ENCODE peak calls at places on chromosomes 1 and 21, in six cellular contexts. G, R, C, J, Z and B are unnamed samples.

GRCh38 chr1:19480282-19480681 is 5.1 kb downstream of the CAPZB start:
- DNase-seq in Z (no peak), J (no peak), R (no peak), G (no peak), C (no peak), B (no peak)

GRCh38 chr1:114032271-114033218 is 53.3 kb downstream of the OLFML3 start:
- DNase-seq in R (no peak), C (no peak), J (no peak), G (peak), Z (peak), B (no peak)

GRCh38 chr1:51636765-51637522 is 20.1 kb downstream of the OSBPL9 start:
- DNase-seq in G (peak), Z (peak), C (no peak), R (peak), J (peak), B (peak)

GRCh38 chr1:205313681-205314308 is 7.8 kb downstream of the NUAK2 start:
- DNase-seq in C (peak), Z (peak), G (peak), R (peak), J (no peak), B (peak)

GRCh38 chr1:115068780-115069179 is 20.5 kb downstream of the TSPAN2 start:
- DNase-seq in Z (no peak), C (no peak), G (no peak), R (no peak), J (no peak), B (no peak)

GRCh38 chr1:238199325-238199724 is 308.6 kb upstream of the ZP4 start:
- DNase-seq in R (no peak), J (no peak), Z (no peak), C (no peak), G (no peak), B (no peak)

GRCh38 chr1:206581571-206581981 is 30.7 kb downstream of the EIF2D start:
- DNase-seq in G (no peak), Z (no peak), C (no peak), J (no peak), R (no peak), B (no peak)

GRCh38 chr1:164137273-164137947 is 421.6 kb upstream of the PBX1 start:
- DNase-seq in C (no peak), G (no peak), Z (no peak), R (no peak), J (no peak), B (no peak)

GRCh38 chr1:209208648-209209047 is 374.9 kb upstream of the CAMK1G start:
- DNase-seq in J (no peak), R (no peak), G (no peak), Z (no peak), C (no peak), B (no peak)

GRCh38 chr1:9900142-9901043 is 9.7 kb downstream of the CTNNBIP1 start:
- DNase-seq in Z (no peak), C (no peak), J (no peak), G (no peak), R (no peak), B (no peak)

GRCh38 chr1:112954059-112954458 is 1.9 kb downstream of the SLC16A1 start:
- DNase-seq in C (no peak), Z (peak), R (no peak), J (no peak), G (no peak), B (no peak)

GRCh38 chr1:201379733-201380242 is 2.3 kb upstream of the TNNT2 start:
- DNase-seq in C (no peak), Z (no peak), J (no peak), G (no peak), R (no peak), B (no peak)

GRCh38 chr1:107748529-107748928 is 216.5 kb downstream of the VAV3 start:
- DNase-seq in C (no peak), J (no peak), R (no peak), Z (peak), G (peak), B (no peak)

GRCh38 chr1:234768171-234768568 is 158.2 kb upstream of the IRF2BP2 start:
- DNase-seq in R (no peak), C (no peak), J (no peak), G (no peak), Z (no peak), B (no peak)

GRCh38 chr1:69862906-69863305 is 295.2 kb downstream of the LRRC7 start:
- DNase-seq in Z (no peak), G (peak), R (no peak), J (no peak), C (no peak), B (no peak)

GRCh38 chr1:172452536-172453159 is 8.8 kb upstream of the PIGC start:
- DNase-seq in J (no peak), G (no peak), C (no peak), R (no peak), Z (no peak), B (no peak)

GRCh38 chr1:202165942-202166843 is 5.8 kb upstream of the PTPN7 start:
- DNase-seq in Z (peak), J (no peak), G (no peak), C (no peak), R (no peak), B (no peak)

GRCh38 chr1:233244183-233244582 is 51.3 kb downstream of the PCNX2 start:
- DNase-seq in Z (peak), C (no peak), J (no peak), R (no peak), G (peak), B (no peak)

GRCh38 chr1:45979074-45979777 is 153.2 kb downstream of the PIK3R3 start:
- DNase-seq in J (no peak), G (peak), C (peak), R (no peak), Z (peak), B (no peak)

GRCh38 chr1:20611652-20612051 is 21.6 kb upstream of the PINK1 start:
- DNase-seq in J (no peak), Z (no peak), C (no peak), G (no peak), R (no peak), B (no peak)

GRCh38 chr1:16614361-16615252 is 1.2 kb upstream of the NBPF1 start:
- DNase-seq in J (no peak), G (no peak), C (peak), Z (no peak), R (no peak), B (no peak)

GRCh38 chr1:16905112-16905855 is 9.5 kb downstream of the RNU1-2 start:
- DNase-seq in G (peak), C (peak), R (no peak), Z (peak), J (peak), B (peak)

GRCh38 chr1:43367904-43368645 is at the start of gene ELOVL1:
- DNase-seq in J (peak), C (peak), R (peak), Z (peak), G (peak), B (peak)

GRCh38 chr1:43365678-43366077 is 2.1 kb downstream of the ELOVL1 start:
- DNase-seq in R (no peak), J (no peak), Z (no peak), C (no peak), G (no peak), B (no peak)

GRCh38 chr1:43367026-43367903 is 546 bp downstream of the ELOVL1 start:
- DNase-seq in G (peak), Z (no peak), J (no peak), R (peak), C (peak), B (no peak)

GRCh38 chr1:43366179-43366578 is 1.6 kb downstream of the ELOVL1 start:
- DNase-seq in J (peak), C (peak), R (no peak), Z (no peak), G (no peak), B (no peak)

GRCh38 chr1:43366601-43367025 is 1.2 kb downstream of the ELOVL1 start:
- DNase-seq in R (no peak), Z (no peak), C (peak), J (peak), G (peak), B (peak)
- H3K4me3 ChIP-seq in R (peak), Z (peak), C (peak), J (peak), G (peak), B (peak)

GRCh38 chr1:58577676-58578073 is 623 bp upstream of the TACSTD2 start:
- DNase-seq in R (no peak), Z (no peak), C (no peak), G (no peak), J (no peak), B (no peak)
- H3K4me3 ChIP-seq in R (no peak), Z (no peak), C (no peak), G (no peak), J (peak), B (no peak)

GRCh38 chr1:40793617-40794016 is 10.0 kb downstream of the KCNQ4 start:
- DNase-seq in Z (no peak), J (no peak), R (no peak), C (no peak), G (no peak), B (no peak)

GRCh38 chr1:40794048-40794447 is 10.5 kb downstream of the KCNQ4 start:
- DNase-seq in R (no peak), J (no peak), C (no peak), G (no peak), Z (no peak), B (no peak)

GRCh38 chr1:40796939-40797667 is 13.5 kb downstream of the KCNQ4 start:
- DNase-seq in G (peak), C (no peak), R (peak), Z (no peak), J (no peak), B (no peak)

GRCh38 chr1:40795811-40796586 is 12.4 kb downstream of the KCNQ4 start:
- DNase-seq in C (no peak), J (no peak), R (no peak), Z (no peak), G (no peak), B (no peak)

DNA sequence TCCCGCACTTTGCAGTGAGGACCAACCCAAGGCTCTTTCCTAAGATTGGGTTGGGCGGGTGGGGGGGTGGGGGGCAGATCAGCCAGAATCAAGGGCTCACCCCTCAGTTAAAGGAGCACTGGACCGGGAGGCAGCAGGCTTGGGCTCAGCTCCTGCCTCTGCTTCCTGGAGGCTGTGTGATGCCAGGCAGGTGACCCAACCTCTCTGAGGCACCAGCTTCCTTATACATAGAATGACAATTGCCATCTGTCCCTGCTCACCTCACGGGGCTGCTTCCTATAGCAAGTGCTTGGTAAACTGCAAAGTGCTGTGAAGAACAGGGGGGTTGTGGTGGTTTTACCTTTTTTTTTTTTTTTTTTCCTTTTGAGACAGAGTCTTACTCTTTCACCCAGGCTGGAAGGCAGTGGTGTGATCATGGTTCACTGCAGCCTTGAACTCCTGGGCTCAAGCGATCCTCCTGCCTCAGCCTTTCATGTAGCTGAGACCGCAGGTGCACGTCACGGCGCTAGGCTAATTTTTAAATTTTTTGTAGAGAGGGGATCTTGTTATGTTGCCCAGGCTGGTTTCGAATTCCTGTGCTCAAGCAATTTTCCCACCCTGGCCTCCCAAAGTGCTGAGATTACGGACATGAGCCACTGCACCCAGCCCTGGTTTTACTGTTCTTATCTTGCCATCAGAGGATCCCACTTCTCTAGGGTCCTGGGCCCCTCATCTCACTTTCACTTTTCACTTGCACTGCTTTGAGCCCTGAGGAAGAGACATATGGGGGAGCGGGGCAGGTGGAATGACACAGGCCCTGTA is 11.5 kb downstream of the KCNQ4 start:
- DNase-seq in Z (no peak), R (no peak), G (no peak), C (no peak), J (no peak), B (no peak)
- H3K4me3 ChIP-seq in Z (no peak), R (no peak), G (no peak), C (no peak), J (no peak), B (no peak)

GRCh38 chr21:38912789-38913119 is 107.0 kb downstream of the ETS2 start:
- DNase-seq in C (no peak), R (no peak), J (no peak), Z (no peak), G (no peak), B (no peak)
- H3K4me3 ChIP-seq in C (no peak), R (no peak), J (peak), Z (no peak), G (no peak), B (no peak)

GRCh38 chr1:89261926-89262540 is 10.6 kb downstream of the GBP5 start:
- DNase-seq in J (no peak), Z (no peak), C (no peak), G (no peak), R (peak), B (no peak)
- H3K4me3 ChIP-seq in J (no peak), Z (no peak), C (no peak), G (no peak), R (peak), B (no peak)

GRCh38 chr1:8133657-8134430 is 107.7 kb upstream of the ERRFI1 start:
- DNase-seq in C (no peak), R (peak), G (peak), J (no peak), Z (peak), B (peak)
- H3K4me3 ChIP-seq in C (no peak), R (no peak), G (peak), J (peak), Z (no peak), B (peak)

GRCh38 chr1:99945174-99945573 is 24.6 kb upstream of the SLC35A3 start:
- DNase-seq in R (no peak), C (no peak), Z (no peak), G (no peak), J (no peak), B (no peak)
- H3K4me3 ChIP-seq in R (no peak), C (no peak), Z (no peak), G (no peak), J (no peak), B (no peak)

DNA sequence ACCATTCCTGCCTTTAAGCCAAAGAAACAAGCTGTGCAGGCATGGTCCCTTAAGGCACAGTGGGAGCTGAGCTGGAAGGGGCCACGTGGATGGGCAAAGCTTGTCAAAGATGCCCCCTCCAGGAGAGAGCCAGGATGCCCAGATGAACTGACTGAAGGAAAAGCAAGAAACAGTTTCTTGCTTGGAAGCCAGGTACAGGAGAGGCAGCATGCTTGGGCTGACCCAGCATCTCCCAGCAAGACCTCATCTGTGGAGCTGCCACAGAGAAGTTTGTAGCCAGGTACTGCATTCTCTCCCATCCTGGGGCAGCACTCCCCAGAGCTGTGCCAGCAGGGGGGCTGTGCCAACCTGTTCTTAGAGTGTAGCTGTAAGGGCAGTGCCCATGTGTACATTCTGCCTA is 1.3 kb upstream of the SLC50A1 start:
- DNase-seq in G (no peak), Z (no peak), R (no peak), C (no peak), J (no peak), B (no peak)
- H3K4me3 ChIP-seq in G (peak), Z (no peak), R (no peak), C (no peak), J (peak), B (no peak)